ENCODE peak calls at places on chromosomes 11 and 22, in four cellular contexts. Q is HepG2, T is GM12878, Y is K562. B is an unnamed sample.
A peak's percentile ranks its signal among the peaks of the same experiment; 100 is the strongest.

GRCh38 chr11:62605467-62605866 is 3.8 kb upstream of the MTA2 start:
- DNase-seq in Q (no peak), T (no peak), Y (no peak), B (no peak)

GRCh38 chr11:18394300-18394927 is at the start of gene LDHA:
- DNase-seq in Q (peak; percentile 93), T (peak; percentile 80), Y (peak; percentile 96), B (peak; percentile 93)

GRCh38 chr11:83326326-83326725 is 40.2 kb upstream of the CCDC90B start:
- DNase-seq in Q (no peak), T (no peak), Y (no peak), B (no peak)

GRCh38 chr22:22916215-22916951 is 28.8 kb downstream of the IGLL5 start:
- DNase-seq in Q (peak; percentile 52), T (no peak), Y (peak; percentile 60), B (no peak)

GRCh38 chr22:42156121-42156520 is 25.5 kb upstream of the CYP2D6 start:
- DNase-seq in Q (no peak), T (no peak), Y (no peak), B (no peak)

GRCh38 chr11:121591405-121592033 is 138.8 kb upstream of the SORL1-AS1 start:
- DNase-seq in Q (peak; percentile 59), T (peak; percentile 82), Y (peak; percentile 70), B (peak; percentile 79)

GRCh38 chr11:116503216-116504160 is 269.3 kb downstream of the BUD13 start:
- DNase-seq in Q (no peak), T (no peak), Y (no peak), B (no peak)

GRCh38 chr11:65381721-65382035 is 768 bp downstream of the SLC25A45 start:
- DNase-seq in Q (peak; percentile 94), T (no peak), Y (no peak), B (no peak)

GRCh38 chr11:69413993-69414392 is 67.5 kb upstream of the LINC01488 start:
- DNase-seq in Q (no peak), T (no peak), Y (no peak), B (no peak)

GRCh38 chr11:19890308-19890707 is 177.7 kb downstream of the NAV2 start:
- DNase-seq in Q (no peak), T (no peak), Y (no peak), B (peak; percentile 37)

GRCh38 chr22:33274214-33274828 is 216.1 kb upstream of the SYN3 start:
- DNase-seq in Q (peak; percentile 27), T (no peak), Y (peak; percentile 36), B (no peak)

GRCh38 chr11:60866911-60867870 is at the start of gene ZP1:
- DNase-seq in Q (no peak), T (no peak), Y (no peak), B (no peak)

GRCh38 chr22:28112548-28113043 is 193.5 kb upstream of the PITPNB start:
- DNase-seq in Q (peak; percentile 25), T (no peak), Y (peak; percentile 28), B (peak; percentile 31)

GRCh38 chr22:33404723-33405122 is 346.5 kb upstream of the SYN3 start:
- DNase-seq in Q (peak; percentile 26), T (no peak), Y (no peak), B (no peak)

GRCh38 chr11:43574949-43575915 is 105.3 kb upstream of the HSD17B12 start:
- DNase-seq in Q (no peak), T (no peak), Y (no peak), B (peak; percentile 10)

GRCh38 chr11:104661481-104661880 is 236.8 kb downstream of the CASP12 start:
- DNase-seq in Q (no peak), T (no peak), Y (no peak), B (no peak)

GRCh38 chr11:39365809-39366436 is 2093.5 kb downstream of the LRRC4C start:
- DNase-seq in Q (no peak), T (no peak), Y (no peak), B (no peak)

GRCh38 chr22:24416611-24417010 is 10.8 kb upstream of the ADORA2A start:
- DNase-seq in Q (no peak), T (no peak), Y (no peak), B (no peak)

GRCh38 chr22:24418786-24419479 is 8.5 kb upstream of the ADORA2A start:
- DNase-seq in Q (no peak), T (no peak), Y (no peak), B (no peak)

GRCh38 chr22:24417200-24417599 is 10.2 kb upstream of the ADORA2A start:
- DNase-seq in Q (no peak), T (no peak), Y (no peak), B (no peak)

GRCh38 chr22:24419480-24419860 is 7.9 kb upstream of the ADORA2A start:
- DNase-seq in Q (no peak), T (no peak), Y (no peak), B (no peak)

DNA sequence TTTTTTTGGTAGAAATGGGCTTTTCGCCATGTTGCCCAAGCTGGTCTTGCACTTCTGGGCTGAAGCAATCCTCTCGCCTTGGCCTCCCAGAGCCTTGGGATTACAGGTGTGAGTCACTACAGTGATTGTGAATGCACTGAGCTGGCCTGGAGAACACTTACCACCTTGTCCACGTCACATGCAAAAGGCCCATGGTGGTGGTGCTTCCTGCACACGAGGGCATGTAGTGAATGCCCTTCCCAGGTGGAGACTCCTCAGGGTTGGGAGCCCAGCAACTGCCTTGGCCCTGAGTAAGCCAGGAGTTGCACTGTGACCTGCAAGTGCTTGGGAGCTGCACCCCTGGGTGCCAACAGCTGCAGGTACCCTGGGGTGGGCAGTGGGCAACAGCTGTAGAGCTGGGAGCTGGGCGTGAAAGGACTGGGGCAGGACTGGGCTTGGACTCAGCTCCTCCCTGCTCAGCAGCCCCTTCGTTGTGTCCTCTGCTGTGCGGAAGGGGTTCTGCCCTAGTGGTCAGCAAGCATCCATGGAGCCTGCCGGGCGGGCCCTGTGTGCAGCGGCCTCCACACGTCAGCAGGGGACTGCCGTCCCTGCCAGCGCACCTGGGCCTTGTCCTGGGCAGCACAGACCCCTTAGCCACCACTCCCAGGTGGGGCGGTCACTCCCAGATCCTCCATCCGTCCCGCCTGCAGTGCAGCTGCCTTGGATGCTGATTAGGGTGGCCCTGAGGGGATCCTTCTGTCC is 9.3 kb upstream of the ADORA2A start:
- DNase-seq in Q (no peak), T (no peak), Y (no peak), B (no peak)
- TF ChIP-seq MYC in Q (no peak), T (no peak), Y (no peak), B (no peak)

GRCh38 chr11:27472398-27473016 is at the start of gene LGR4:
- DNase-seq in Q (peak; percentile 97), T (no peak), Y (peak; percentile 94), B (peak; percentile 96)

GRCh38 chr11:27477831-27478230 is 5.2 kb upstream of the LGR4 start:
- DNase-seq in Q (no peak), T (no peak), Y (no peak), B (no peak)

GRCh38 chr11:27473017-27473406 is 422 bp upstream of the LGR4 start:
- DNase-seq in Q (no peak), T (no peak), Y (no peak), B (no peak)

GRCh38 chr11:27475622-27476021 is 3.0 kb upstream of the LGR4 start:
- DNase-seq in Q (peak; percentile 95), T (no peak), Y (no peak), B (no peak)

DNA sequence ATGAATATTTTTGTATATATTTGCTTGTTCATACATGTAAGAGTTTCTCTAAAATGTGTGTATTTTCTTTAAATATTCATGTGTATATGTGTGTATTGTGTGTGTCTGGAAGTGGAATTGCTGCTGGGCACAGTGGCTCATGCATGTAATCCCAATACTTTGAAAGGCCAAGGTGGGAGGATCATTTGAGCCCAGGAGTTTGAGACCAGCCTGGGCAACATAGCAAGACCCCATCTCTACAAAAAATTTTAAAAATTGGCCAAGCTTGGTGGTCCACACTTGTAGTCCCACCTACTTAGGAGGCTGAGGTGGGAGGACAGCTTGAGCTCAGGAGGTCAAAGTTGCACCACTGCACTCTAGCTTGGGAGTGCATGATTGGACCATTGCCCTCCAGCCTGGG is 4.7 kb upstream of the LGR4 start:
- DNase-seq in Q (no peak), T (no peak), Y (no peak), B (no peak)
- H3K27ac ChIP-seq in Q (no peak overlapping the region), T (no peak overlapping the region), Y (no peak overlapping the region), B (no peak overlapping the region)

GRCh38 chr11:34583818-34584217 is 37.1 kb upstream of the EHF start:
- DNase-seq in Q (no peak), T (no peak), Y (no peak), B (no peak)

GRCh38 chr11:34586655-34587281 is 34.1 kb upstream of the EHF start:
- DNase-seq in Q (no peak), T (no peak), Y (no peak), B (no peak)

GRCh38 chr11:34587282-34587677 is 33.6 kb upstream of the EHF start:
- DNase-seq in Q (no peak), T (no peak), Y (no peak), B (no peak)

GRCh38 chr11:34585870-34586654 is 34.8 kb upstream of the EHF start:
- DNase-seq in Q (peak; percentile 70), T (peak; percentile 20), Y (peak; percentile 39), B (peak; percentile 55)

GRCh38 chr11:34585304-34585869 is 35.5 kb upstream of the EHF start:
- DNase-seq in Q (no peak), T (no peak), Y (no peak), B (no peak)
- H3K9ac ChIP-seq in Q (peak overlapping the region; percentile 66), T (no peak overlapping the region), Y (no peak overlapping the region), B (no peak overlapping the region)

DNA sequence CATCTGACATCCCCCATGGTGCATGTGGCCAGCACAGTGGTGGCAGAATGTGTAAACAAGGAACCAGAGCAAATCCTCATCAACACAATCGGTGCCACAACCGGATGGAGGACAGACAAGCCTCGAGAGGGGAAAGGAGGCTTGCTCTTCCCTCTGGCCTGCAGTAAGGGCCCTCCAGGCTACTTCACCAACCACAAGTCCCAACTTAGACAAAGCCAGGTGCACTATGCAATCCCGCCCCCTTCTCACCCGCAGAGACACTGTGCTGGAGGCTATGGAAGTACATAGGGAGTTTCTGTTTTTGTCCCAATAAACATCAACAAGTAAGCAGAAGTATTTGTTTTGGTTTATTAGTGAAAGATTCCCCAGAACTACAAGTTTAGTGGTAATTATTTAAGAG is 54.3 kb downstream of the SPATA19 start:
- DNase-seq in Q (no peak), T (no peak), Y (no peak), B (no peak)
- TF ChIP-seq MYC in Q (no peak), T (no peak), Y (no peak), B (no peak)

GRCh38 chr11:7246179-7246578 is 5.5 kb upstream of the SYT9 start:
- DNase-seq in Q (no peak), T (no peak), Y (no peak), B (no peak)

GRCh38 chr11:7250166-7250565 is 1.5 kb upstream of the SYT9 start:
- DNase-seq in Q (no peak), T (no peak), Y (no peak), B (no peak)

GRCh38 chr11:7239877-7240276 is 11.8 kb upstream of the SYT9 start:
- DNase-seq in Q (no peak), T (no peak), Y (no peak), B (no peak)

GRCh38 chr11:7245341-7245740 is 6.4 kb upstream of the SYT9 start:
- DNase-seq in Q (no peak), T (no peak), Y (no peak), B (no peak)
- H3K27ac ChIP-seq in Q (no peak overlapping the region), T (no peak overlapping the region), Y (no peak overlapping the region), B (no peak overlapping the region)

DNA sequence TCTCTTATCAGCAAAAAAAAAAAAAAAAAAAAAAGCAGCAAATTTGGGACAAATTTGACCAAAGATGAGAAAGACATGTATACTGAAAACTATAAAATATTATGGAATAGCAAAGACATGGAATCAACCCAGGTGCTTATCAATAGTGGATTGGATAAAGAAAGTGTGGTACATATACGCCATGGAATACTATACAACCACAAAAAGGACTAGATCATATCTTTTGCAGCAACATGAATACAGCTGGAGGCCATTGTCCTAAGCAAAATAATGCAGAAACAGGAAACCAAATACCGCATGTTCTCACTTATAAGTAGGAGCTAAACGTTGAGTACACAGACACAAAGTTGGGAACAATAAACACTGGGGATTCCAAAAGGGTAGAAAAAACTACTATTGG is 1.8 kb upstream of the RNF141 start:
- DNase-seq in Q (no peak), T (no peak), Y (no peak), B (no peak)
- H3K9ac ChIP-seq in Q (no peak overlapping the region), T (no peak overlapping the region), Y (no peak overlapping the region), B (no peak overlapping the region)

B was measured in endothelial cell of umbilical vein.